ENCODE peak calls at places on chromosomes 4 and X, in four cellular contexts. R, N, G and V are unnamed samples.
A peak's percentile ranks its signal among the peaks of the same experiment; 100 is the strongest.

GRCh38 chr4:123976285-123976684 is 579.7 kb downstream of the SPRY1 start:
- DNase-seq in G (no peak), R (no peak), N (no peak), V (no peak)

GRCh38 chrX:13747836-13748235 is 13.3 kb downstream of the OFD1 start:
- DNase-seq in G (peak; percentile 51), R (peak; percentile 29), N (peak; percentile 21), V (no peak)

GRCh38 chr4:20544645-20545044 is 155.6 kb upstream of the PACRGL start:
- DNase-seq in G (peak; percentile 21), R (peak; percentile 15), N (peak; percentile 14), V (no peak)

GRCh38 chr4:40669504-40669903 is 39.8 kb upstream of the RBM47 start:
- DNase-seq in N (no peak), G (no peak), R (no peak), V (peak; percentile 62)

GRCh38 chrX:47210661-47211425 is 7.6 kb upstream of the CDK16 start:
- DNase-seq in G (no peak), N (no peak), R (no peak), V (no peak)

GRCh38 chr4:6474705-6475457 is 2.5 kb upstream of the PPP2R2C start:
- DNase-seq in G (no peak), N (no peak), R (no peak), V (no peak)

GRCh38 chr4:61984260-61984909 is 784.3 kb downstream of the ADGRL3 start:
- DNase-seq in G (no peak), R (no peak), N (no peak), V (no peak)

GRCh38 chrX:150889131-150889530 is 9.3 kb downstream of the CD99L2 start:
- DNase-seq in G (no peak), N (no peak), R (no peak), V (no peak)

GRCh38 chr4:140448830-140449229 is 21.4 kb upstream of the CLGN start:
- DNase-seq in G (no peak), R (no peak), N (no peak), V (no peak)

GRCh38 chrX:153941331-153942252 is 2.9 kb downstream of the RENBP start:
- DNase-seq in R (no peak), G (peak; percentile 62), N (peak; percentile 27), V (no peak)

GRCh38 chr4:151563194-151563593 is 154.2 kb downstream of the FHIP1A start:
- DNase-seq in R (no peak), N (no peak), G (no peak), V (no peak)

GRCh38 chrX:70030242-70030823 is 19.4 kb downstream of the AWAT2 start:
- DNase-seq in R (peak; percentile 77), G (peak; percentile 53), N (peak; percentile 7), V (no peak)

GRCh38 chrX:139881130-139881529 is 51.7 kb downstream of the ATP11C start:
- DNase-seq in N (no peak), G (peak; percentile 27), R (no peak), V (no peak)

GRCh38 chr4:55554453-55555030 is 7.8 kb upstream of the CLOCK start:
- DNase-seq in R (peak; percentile 10), G (peak; percentile 32), N (peak; percentile 19), V (no peak)

GRCh38 chrX:113892401-113892800 is 691.5 kb upstream of the HTR2C start:
- DNase-seq in G (no peak), R (no peak), N (no peak), V (no peak)

GRCh38 chr4:146165840-146166239 is 9.7 kb upstream of the LSM6 start:
- DNase-seq in N (no peak), G (no peak), R (no peak), V (no peak)

GRCh38 chr4:128158894-128159293 is 97.8 kb downstream of the LARP1B start:
- DNase-seq in N (no peak), G (no peak), R (no peak), V (no peak)

GRCh38 chrX:28010875-28011274 is 29.6 kb upstream of the DCAF8L1 start:
- DNase-seq in R (no peak), N (no peak), G (no peak), V (no peak)

GRCh38 chr4:30617836-30618235 is 102.3 kb upstream of the PCDH7 start:
- DNase-seq in G (no peak), N (no peak), R (no peak), V (no peak)

GRCh38 chr4:8761824-8762205 is 109.8 kb downstream of the HMX1 start:
- DNase-seq in R (no peak), G (no peak), N (no peak), V (no peak)

GRCh38 chrX:78092296-78092695 is 11.8 kb upstream of the PGK1 start:
- DNase-seq in N (peak; percentile 12), G (peak; percentile 41), R (peak; percentile 28), V (peak; percentile 37)

GRCh38 chr4:99468891-99469290 is 33.7 kb upstream of the ADH7 start:
- DNase-seq in G (no peak), R (no peak), N (no peak), V (no peak)

GRCh38 chr4:108272566-108272965 is 103.8 kb upstream of the LEF1 start:
- DNase-seq in G (no peak), N (no peak), R (no peak), V (no peak)

GRCh38 chrX:47502591-47503222 is 19.7 kb upstream of the ZNF41 start:
- DNase-seq in G (no peak), N (no peak), R (no peak), V (no peak)

GRCh38 chr4:122765702-122766352 is 33.3 kb downstream of the BBS12 start:
- DNase-seq in R (no peak), N (no peak), G (peak; percentile 88), V (no peak)

GRCh38 chr4:1559896-1560650 is 124.0 kb downstream of the FAM53A start:
- DNase-seq in G (no peak), N (no peak), R (no peak), V (no peak)

GRCh38 chrX:115562492-115562872 is 1.5 kb downstream of the PLS3 start:
- DNase-seq in G (no peak), R (peak; percentile 45), N (peak; percentile 13), V (no peak)

GRCh38 chr4:156778093-156778492 is 193.5 kb downstream of the PDGFC start:
- DNase-seq in G (no peak), R (no peak), N (no peak), V (no peak)

GRCh38 chr4:39697740-39698423 is at the start of gene UBE2K:
- DNase-seq in N (peak; percentile 83), G (peak; percentile 93), R (peak; percentile 85), V (no peak)

GRCh38 chr4:88531549-88531948 is 8.0 kb upstream of the PYURF start:
- DNase-seq in G (no peak), N (no peak), R (no peak), V (no peak)
- TF ChIP-seq TARDBP in G (no peak), N (no peak), R (no peak), V (no peak)

GRCh38 chr4:148103647-148104355 is 338.4 kb downstream of the NR3C2 start:
- DNase-seq in G (no peak), N (no peak), R (no peak), V (no peak)
- TF ChIP-seq TARDBP in G (no peak), N (no peak), R (no peak), V (no peak)

GRCh38 chr4:16262188-16262587 is 35.9 kb upstream of the TAPT1 start:
- DNase-seq in G (no peak), R (no peak), N (no peak), V (no peak)
- TF ChIP-seq TARDBP in G (no peak), R (no peak), N (no peak), V (no peak)

GRCh38 chrX:136766785-136767103 is 14.0 kb downstream of the ARHGEF6 start:
- DNase-seq in R (no peak), N (no peak), G (peak; percentile 19), V (no peak)

GRCh38 chrX:136764206-136764605 is 16.5 kb downstream of the ARHGEF6 start:
- DNase-seq in N (no peak), G (no peak), R (no peak), V (no peak)

GRCh38 chrX:136767104-136767941 is 13.4 kb downstream of the ARHGEF6 start:
- DNase-seq in G (peak; percentile 76), R (peak; percentile 80), N (peak; percentile 1), V (no peak)

GRCh38 chrX:136765957-136766356 is 14.8 kb downstream of the ARHGEF6 start:
- DNase-seq in N (no peak), G (no peak), R (no peak), V (no peak)

DNA sequence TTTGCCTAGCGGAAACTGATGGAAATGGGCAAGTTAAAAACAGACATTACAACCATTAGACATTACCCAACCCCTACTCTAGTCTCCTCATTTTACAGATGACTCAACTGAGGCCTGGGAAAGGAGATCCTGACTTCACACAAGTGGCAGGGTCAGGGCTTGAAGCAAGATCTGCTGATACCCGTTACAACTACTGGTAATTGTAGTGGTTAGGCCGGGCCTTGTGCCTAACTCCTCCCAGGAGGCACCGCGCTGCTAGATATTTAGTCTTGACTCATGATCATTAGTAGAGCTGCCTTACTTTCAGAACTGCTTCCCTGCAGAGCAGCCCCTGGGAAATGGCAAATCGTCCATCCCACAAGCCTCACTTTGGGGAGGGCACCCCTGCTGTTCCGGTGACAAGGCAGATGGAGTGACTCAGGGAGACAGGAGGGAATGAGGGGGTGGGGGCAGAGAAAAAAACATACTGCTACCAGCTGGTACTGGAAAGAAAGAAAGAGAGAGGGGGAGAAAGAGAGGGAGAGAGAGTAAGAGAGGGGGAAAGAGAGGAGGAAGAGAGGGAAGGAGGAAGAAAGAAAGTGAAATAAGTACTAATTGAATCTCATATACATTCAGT is 12.2 kb downstream of the ARHGEF6 start:
- DNase-seq in R (peak; percentile 58), N (no peak), G (peak; percentile 87), V (no peak)
- TF ChIP-seq TARDBP in R (no peak), N (no peak), G (no peak), V (no peak)

GRCh38 chrX:103344606-103345005 is 11.7 kb upstream of the TCEAL9 start:
- DNase-seq in G (no peak), N (no peak), R (no peak), V (no peak)

GRCh38 chrX:103347682-103348397 is 8.5 kb upstream of the TCEAL9 start:
- DNase-seq in N (no peak), G (no peak), R (no peak), V (no peak)

GRCh38 chrX:103338663-103339062 is 8.6 kb downstream of the TCEAL7 start:
- DNase-seq in N (no peak), G (no peak), R (no peak), V (no peak)

GRCh38 chrX:103343105-103343504 is 13.1 kb downstream of the TCEAL7 start:
- DNase-seq in R (peak; percentile 59), G (peak; percentile 50), N (no peak), V (no peak)
- TF ChIP-seq TARDBP in R (no peak), G (no peak), N (no peak), V (no peak)

GRCh38 chrX:19245711-19246269 is 97.9 kb upstream of the PDHA1 start:
- DNase-seq in G (no peak), N (peak; percentile 40), R (no peak), V (no peak)
- TF ChIP-seq TARDBP in G (no peak), N (no peak), R (no peak), V (no peak)

GRCh38 chr4:101418055-101418454 is 70.7 kb upstream of the PPP3CA start:
- DNase-seq in G (no peak), N (no peak), R (no peak), V (peak; percentile 51)
- TF ChIP-seq TARDBP in G (no peak), N (no peak), R (no peak), V (no peak)

GRCh38 chr4:76989391-76990061 is 40.0 kb downstream of the SEPTIN11 start:
- DNase-seq in R (no peak), N (no peak), G (no peak), V (no peak)
- TF ChIP-seq TARDBP in R (no peak), N (no peak), G (no peak), V (no peak)